ENCODE peak calls at places on chromosomes 3 and 15, in seven cellular contexts. One of them, this sample, is unnamed.

GRCh38 chr15:42549052-42549491 is 434 bp downstream of the HAUS2 start:
- DNase-seq in thyroid gland: peak; percentile 30
- DNase-seq in psoas muscle: no peak
- DNase-seq in substantia nigra: no peak
- DNase-seq in PC-3: peak; percentile 32
- DNase-seq in H9: no peak
- DNase-seq in endothelial cell of umbilical vein: no peak
- DNase-seq in this sample: no peak

GRCh38 chr3:197615430-197615829 is 59.7 kb upstream of the BDH1 start:
- DNase-seq in thyroid gland: no peak
- DNase-seq in psoas muscle: no peak
- DNase-seq in substantia nigra: no peak
- DNase-seq in PC-3: no peak
- DNase-seq in H9: no peak
- DNase-seq in endothelial cell of umbilical vein: no peak
- DNase-seq in this sample: no peak

GRCh38 chr3:122890077-122890484 is 95.2 kb downstream of the SLC49A4 start:
- DNase-seq in thyroid gland: peak; percentile 39
- DNase-seq in psoas muscle: peak; percentile 82
- DNase-seq in substantia nigra: no peak
- DNase-seq in PC-3: peak; percentile 39
- DNase-seq in H9: peak; percentile 91
- DNase-seq in endothelial cell of umbilical vein: peak; percentile 25
- DNase-seq in this sample: no peak

GRCh38 chr15:44084171-44084570 is 110.9 kb downstream of the FRMD5 start:
- DNase-seq in thyroid gland: no peak
- DNase-seq in psoas muscle: no peak
- DNase-seq in substantia nigra: no peak
- DNase-seq in PC-3: no peak
- DNase-seq in H9: no peak
- DNase-seq in endothelial cell of umbilical vein: peak; percentile 58
- DNase-seq in this sample: no peak

GRCh38 chr3:38720465-38720864 is 71.0 kb upstream of the SCN5A start:
- DNase-seq in thyroid gland: no peak
- DNase-seq in psoas muscle: no peak
- DNase-seq in substantia nigra: no peak
- DNase-seq in PC-3: no peak
- DNase-seq in H9: no peak
- DNase-seq in endothelial cell of umbilical vein: no peak
- DNase-seq in this sample: no peak

GRCh38 chr3:48135773-48136495 is 52.3 kb downstream of the CDC25A start:
- DNase-seq in thyroid gland: no peak
- DNase-seq in psoas muscle: no peak
- DNase-seq in substantia nigra: no peak
- DNase-seq in PC-3: no peak
- DNase-seq in H9: no peak
- DNase-seq in endothelial cell of umbilical vein: no peak
- DNase-seq in this sample: no peak

GRCh38 chr15:31478781-31479221 is 152.2 kb downstream of the KLF13 start:
- DNase-seq in thyroid gland: no peak
- DNase-seq in psoas muscle: no peak
- DNase-seq in substantia nigra: no peak
- DNase-seq in PC-3: no peak
- DNase-seq in H9: peak; percentile 20
- DNase-seq in endothelial cell of umbilical vein: no peak
- DNase-seq in this sample: peak; percentile 58

GRCh38 chr3:143784446-143784845 is 63.8 kb downstream of the SLC9A9 start:
- DNase-seq in thyroid gland: no peak
- DNase-seq in psoas muscle: no peak
- DNase-seq in substantia nigra: no peak
- DNase-seq in PC-3: peak; percentile 9
- DNase-seq in H9: no peak
- DNase-seq in endothelial cell of umbilical vein: no peak
- DNase-seq in this sample: no peak

GRCh38 chr15:45091161-45091560 is 22.8 kb downstream of the DUOX2 start:
- DNase-seq in thyroid gland: no peak
- DNase-seq in psoas muscle: no peak
- DNase-seq in substantia nigra: no peak
- DNase-seq in PC-3: no peak
- DNase-seq in H9: no peak
- DNase-seq in endothelial cell of umbilical vein: no peak
- DNase-seq in this sample: no peak

GRCh38 chr3:194265996-194266657 is 85.0 kb downstream of the CPN2 start:
- DNase-seq in thyroid gland: no peak
- DNase-seq in psoas muscle: no peak
- DNase-seq in substantia nigra: no peak
- DNase-seq in PC-3: no peak
- DNase-seq in H9: peak; percentile 3
- DNase-seq in endothelial cell of umbilical vein: peak; percentile 78
- DNase-seq in this sample: peak; percentile 28
- H3K27ac ChIP-seq in thyroid gland: peak overlapping the region; percentile 36
- H3K27ac ChIP-seq in psoas muscle: peak overlapping the region; percentile 64
- H3K27ac ChIP-seq in substantia nigra: no peak overlapping the region
- H3K27ac ChIP-seq in PC-3: no peak overlapping the region
- H3K27ac ChIP-seq in H9: no peak overlapping the region
- H3K27ac ChIP-seq in endothelial cell of umbilical vein: peak overlapping the region; percentile 97
- H3K27ac ChIP-seq in this sample: peak overlapping the region; percentile 53

GRCh38 chr3:155629006-155629405 is 115.9 kb downstream of the PLCH1 start:
- DNase-seq in thyroid gland: no peak
- DNase-seq in psoas muscle: no peak
- DNase-seq in substantia nigra: no peak
- DNase-seq in PC-3: no peak
- DNase-seq in H9: no peak
- DNase-seq in endothelial cell of umbilical vein: no peak
- DNase-seq in this sample: no peak

GRCh38 chr3:155634121-155634719 is 110.7 kb downstream of the PLCH1 start:
- DNase-seq in thyroid gland: no peak
- DNase-seq in psoas muscle: no peak
- DNase-seq in substantia nigra: no peak
- DNase-seq in PC-3: no peak
- DNase-seq in H9: no peak
- DNase-seq in endothelial cell of umbilical vein: no peak
- DNase-seq in this sample: no peak

GRCh38 chr3:155631323-155632019 is 113.4 kb downstream of the PLCH1 start:
- DNase-seq in thyroid gland: no peak
- DNase-seq in psoas muscle: no peak
- DNase-seq in substantia nigra: no peak
- DNase-seq in PC-3: no peak
- DNase-seq in H9: no peak
- DNase-seq in endothelial cell of umbilical vein: no peak
- DNase-seq in this sample: no peak
- H3K27ac ChIP-seq in thyroid gland: no peak overlapping the region
- H3K27ac ChIP-seq in psoas muscle: no peak overlapping the region
- H3K27ac ChIP-seq in substantia nigra: no peak overlapping the region
- H3K27ac ChIP-seq in PC-3: no peak overlapping the region
- H3K27ac ChIP-seq in H9: no peak overlapping the region
- H3K27ac ChIP-seq in endothelial cell of umbilical vein: no peak overlapping the region
- H3K27ac ChIP-seq in this sample: no peak overlapping the region

GRCh38 chr3:88440701-88441100 is 290.9 kb downstream of the C3orf38 start:
- DNase-seq in thyroid gland: no peak
- DNase-seq in psoas muscle: no peak
- DNase-seq in substantia nigra: no peak
- DNase-seq in PC-3: no peak
- DNase-seq in H9: no peak
- DNase-seq in endothelial cell of umbilical vein: no peak
- DNase-seq in this sample: no peak
- H3K27ac ChIP-seq in thyroid gland: no peak overlapping the region
- H3K27ac ChIP-seq in psoas muscle: no peak overlapping the region
- H3K27ac ChIP-seq in substantia nigra: no peak overlapping the region
- H3K27ac ChIP-seq in PC-3: no peak overlapping the region
- H3K27ac ChIP-seq in H9: no peak overlapping the region
- H3K27ac ChIP-seq in endothelial cell of umbilical vein: no peak overlapping the region
- H3K27ac ChIP-seq in this sample: no peak overlapping the region

GRCh38 chr3:170506556-170506955 is 79.3 kb downstream of the SLC7A14 start:
- DNase-seq in thyroid gland: peak; percentile 8
- DNase-seq in psoas muscle: no peak
- DNase-seq in substantia nigra: no peak
- DNase-seq in PC-3: peak; percentile 36
- DNase-seq in H9: no peak
- DNase-seq in endothelial cell of umbilical vein: peak; percentile 31
- DNase-seq in this sample: no peak
- H3K27ac ChIP-seq in thyroid gland: no peak overlapping the region
- H3K27ac ChIP-seq in psoas muscle: no peak overlapping the region
- H3K27ac ChIP-seq in substantia nigra: peak overlapping the region; percentile 47
- H3K27ac ChIP-seq in PC-3: peak overlapping the region; percentile 12
- H3K27ac ChIP-seq in H9: no peak overlapping the region
- H3K27ac ChIP-seq in endothelial cell of umbilical vein: no peak overlapping the region
- H3K27ac ChIP-seq in this sample: no peak overlapping the region

DNA sequence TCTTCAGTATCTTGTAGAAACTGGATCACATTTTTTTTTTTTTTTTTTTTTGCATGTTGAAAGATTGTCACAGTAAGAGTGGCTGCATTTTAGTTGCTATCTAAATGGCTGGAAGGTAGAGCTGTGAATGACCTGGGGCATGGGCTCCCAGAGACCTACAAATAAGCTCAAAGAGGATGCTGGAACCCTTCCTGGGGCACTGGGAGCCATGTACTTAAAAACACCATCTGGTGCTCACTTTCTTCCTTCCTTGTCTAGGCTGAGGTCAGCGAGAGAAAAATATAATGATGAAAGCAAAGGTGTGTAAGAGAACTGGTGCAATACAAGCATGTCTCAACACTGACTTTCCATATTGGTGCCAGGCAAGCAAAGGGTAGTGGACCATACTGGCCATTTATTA is 323.9 kb downstream of the SV2B start:
- DNase-seq in thyroid gland: no peak
- DNase-seq in psoas muscle: no peak
- DNase-seq in substantia nigra: no peak
- DNase-seq in PC-3: no peak
- DNase-seq in H9: no peak
- DNase-seq in endothelial cell of umbilical vein: no peak
- DNase-seq in this sample: no peak
- H3K27ac ChIP-seq in thyroid gland: no peak overlapping the region
- H3K27ac ChIP-seq in psoas muscle: no peak overlapping the region
- H3K27ac ChIP-seq in substantia nigra: no peak overlapping the region
- H3K27ac ChIP-seq in PC-3: no peak overlapping the region
- H3K27ac ChIP-seq in H9: no peak overlapping the region
- H3K27ac ChIP-seq in endothelial cell of umbilical vein: no peak overlapping the region
- H3K27ac ChIP-seq in this sample: no peak overlapping the region

DNA sequence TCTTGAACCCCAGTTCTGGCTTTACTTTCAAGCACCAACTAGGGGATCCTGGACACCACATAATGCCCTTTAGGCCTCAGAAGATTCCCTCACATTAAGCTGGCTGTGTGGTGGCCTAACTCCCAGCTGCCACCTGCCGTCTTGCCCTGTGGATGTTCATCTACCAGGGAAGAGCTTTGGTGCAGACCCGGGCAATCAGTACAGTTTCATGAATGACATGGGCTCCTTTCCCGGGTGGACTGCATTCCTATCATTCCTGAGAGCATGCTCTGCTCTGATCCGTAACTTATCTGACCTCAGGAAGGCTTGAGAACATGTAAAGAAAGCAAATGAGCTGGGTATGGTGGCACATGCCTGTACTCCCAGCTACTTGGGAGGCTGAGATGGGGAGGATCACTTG is 50.0 kb upstream of the GSK3B start:
- DNase-seq in thyroid gland: peak; percentile 57
- DNase-seq in psoas muscle: no peak
- DNase-seq in substantia nigra: no peak
- DNase-seq in PC-3: peak; percentile 82
- DNase-seq in H9: no peak
- DNase-seq in endothelial cell of umbilical vein: no peak
- DNase-seq in this sample: no peak
- H3K27ac ChIP-seq in thyroid gland: no peak overlapping the region
- H3K27ac ChIP-seq in psoas muscle: no peak overlapping the region
- H3K27ac ChIP-seq in substantia nigra: no peak overlapping the region
- H3K27ac ChIP-seq in PC-3: peak overlapping the region; percentile 59
- H3K27ac ChIP-seq in H9: no peak overlapping the region
- H3K27ac ChIP-seq in endothelial cell of umbilical vein: no peak overlapping the region
- H3K27ac ChIP-seq in this sample: no peak overlapping the region

DNA sequence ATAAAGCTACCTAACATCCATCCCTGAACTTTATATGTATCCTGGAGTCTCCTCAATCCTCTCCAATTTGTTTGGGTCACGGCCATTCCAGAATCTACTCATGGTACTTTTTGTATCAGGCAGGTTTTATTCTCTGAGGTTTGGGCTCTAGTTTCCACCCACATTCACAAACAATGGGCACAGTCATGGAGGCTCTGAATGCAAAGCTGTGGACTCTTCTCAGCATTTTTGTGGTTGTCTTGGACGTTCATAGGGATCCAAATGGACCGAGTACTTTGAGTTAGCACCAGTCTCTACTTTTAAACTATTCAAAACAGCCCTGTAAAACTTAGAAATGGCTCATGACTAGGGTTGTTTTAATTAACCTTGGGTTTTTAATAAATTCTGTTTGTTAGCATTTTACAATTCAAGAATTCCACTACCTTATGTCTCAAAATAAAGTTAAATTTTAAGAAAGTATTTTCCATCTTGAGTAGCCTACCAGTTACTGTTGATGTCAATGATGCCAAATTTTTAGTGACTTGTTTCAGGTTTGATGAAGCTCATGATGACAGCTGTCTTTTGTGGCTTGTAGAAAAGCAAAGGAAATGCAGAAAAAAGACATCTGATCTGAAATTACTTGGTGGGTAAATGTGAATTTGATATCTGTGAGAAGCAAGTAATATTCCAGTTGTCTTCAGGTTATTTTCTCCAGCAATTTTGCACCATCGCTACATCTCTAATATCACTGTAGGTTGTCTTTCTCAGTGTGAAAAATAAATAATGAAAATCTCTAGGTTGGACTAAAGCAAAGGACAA is 275.7 kb upstream of the THBS1 start:
- DNase-seq in thyroid gland: no peak
- DNase-seq in psoas muscle: no peak
- DNase-seq in substantia nigra: no peak
- DNase-seq in PC-3: no peak
- DNase-seq in H9: no peak
- DNase-seq in endothelial cell of umbilical vein: no peak
- DNase-seq in this sample: no peak
- H3K27ac ChIP-seq in thyroid gland: no peak overlapping the region
- H3K27ac ChIP-seq in psoas muscle: no peak overlapping the region
- H3K27ac ChIP-seq in substantia nigra: no peak overlapping the region
- H3K27ac ChIP-seq in PC-3: no peak overlapping the region
- H3K27ac ChIP-seq in H9: no peak overlapping the region
- H3K27ac ChIP-seq in endothelial cell of umbilical vein: no peak overlapping the region
- H3K27ac ChIP-seq in this sample: no peak overlapping the region

GRCh38 chr3:150410311-150411105 is 2.4 kb downstream of the TSC22D2 start:
- DNase-seq in thyroid gland: peak; percentile 44
- DNase-seq in psoas muscle: peak; percentile 77
- DNase-seq in substantia nigra: peak; percentile 61
- DNase-seq in PC-3: peak; percentile 41
- DNase-seq in H9: peak; percentile 34
- DNase-seq in endothelial cell of umbilical vein: peak; percentile 46
- DNase-seq in this sample: peak; percentile 80

GRCh38 chr3:150411971-150412370 is 3.9 kb downstream of the TSC22D2 start:
- DNase-seq in thyroid gland: no peak
- DNase-seq in psoas muscle: no peak
- DNase-seq in substantia nigra: no peak
- DNase-seq in PC-3: peak; percentile 32
- DNase-seq in H9: no peak
- DNase-seq in endothelial cell of umbilical vein: no peak
- DNase-seq in this sample: no peak

GRCh38 chr3:150414273-150414672 is 6.2 kb downstream of the TSC22D2 start:
- DNase-seq in thyroid gland: no peak
- DNase-seq in psoas muscle: no peak
- DNase-seq in substantia nigra: peak; percentile 33
- DNase-seq in PC-3: peak; percentile 67
- DNase-seq in H9: no peak
- DNase-seq in endothelial cell of umbilical vein: peak; percentile 59
- DNase-seq in this sample: no peak

GRCh38 chr3:150411106-150411460 is 3.0 kb downstream of the TSC22D2 start:
- DNase-seq in thyroid gland: no peak
- DNase-seq in psoas muscle: no peak
- DNase-seq in substantia nigra: no peak
- DNase-seq in PC-3: no peak
- DNase-seq in H9: no peak
- DNase-seq in endothelial cell of umbilical vein: no peak
- DNase-seq in this sample: no peak

GRCh38 chr3:150412599-150413069 is 4.5 kb downstream of the TSC22D2 start:
- DNase-seq in thyroid gland: no peak
- DNase-seq in psoas muscle: no peak
- DNase-seq in substantia nigra: no peak
- DNase-seq in PC-3: peak; percentile 72
- DNase-seq in H9: no peak
- DNase-seq in endothelial cell of umbilical vein: peak; percentile 72
- DNase-seq in this sample: no peak
- H3K27ac ChIP-seq in thyroid gland: no peak overlapping the region
- H3K27ac ChIP-seq in psoas muscle: peak overlapping the region; percentile 99
- H3K27ac ChIP-seq in substantia nigra: no peak overlapping the region
- H3K27ac ChIP-seq in PC-3: peak overlapping the region; percentile 27
- H3K27ac ChIP-seq in H9: no peak overlapping the region
- H3K27ac ChIP-seq in endothelial cell of umbilical vein: peak overlapping the region; percentile 26
- H3K27ac ChIP-seq in this sample: peak overlapping the region; percentile 10

This sample was measured in coronary artery.